ENCODE peak calls at places on chromosomes 13 and 19, in nine cellular contexts. Z is cardiac fibroblast, C is left ventricle myocardium inferior, N is hepatocyte, Q is bronchial epithelial cell, S is fibroblast of the aortic adventitia, F is BJ, R is GM12864, E is transverse colon. A is an unnamed sample.

GRCh38 chr13:60112771-60113170 is 51.0 kb downstream of the DIAPH3 start:
- DNase-seq in E (no peak), C (no peak), S (peak; percentile 40), R (no peak), N (no peak), F (no peak), Q (peak; percentile 77), Z (peak; percentile 76), A (no peak)

GRCh38 chr13:43113603-43114002 is 90.2 kb downstream of the DNAJC15 start:
- DNase-seq in Q (no peak), S (no peak), C (no peak), F (no peak), Z (no peak), N (no peak), R (no peak), E (no peak), A (peak; percentile 67)

GRCh38 chr13:98171806-98172569 is 5.1 kb downstream of the RNF113B start:
- DNase-seq in F (no peak), Q (no peak), S (peak; percentile 50), Z (peak; percentile 60), N (no peak), R (no peak), E (no peak), C (peak; percentile 40), A (peak; percentile 51)

GRCh38 chr13:45092668-45093067 is 27.6 kb upstream of the GTF2F2 start:
- DNase-seq in E (no peak), S (peak; percentile 23), R (no peak), Z (no peak), N (no peak), C (no peak), F (no peak), Q (peak; percentile 8), A (no peak)

GRCh38 chr19:524062-524674 is 7.4 kb upstream of the CDC34 start:
- DNase-seq in E (no peak), R (no peak), F (no peak), N (no peak), C (peak; percentile 38), Z (peak; percentile 58), Q (no peak), S (no peak), A (peak; percentile 68)

GRCh38 chr19:1471514-1472107 is 7.4 kb downstream of the C19orf25 start:
- DNase-seq in C (no peak), F (no peak), Q (no peak), Z (no peak), S (no peak), E (no peak), N (no peak), R (no peak), A (no peak)

GRCh38 chr13:61470801-61471200 is 55.2 kb upstream of the PCDH20 start:
- DNase-seq in Q (no peak), E (no peak), Z (no peak), R (no peak), C (no peak), F (no peak), N (no peak), S (no peak), A (no peak)

GRCh38 chr13:98182153-98182552 is 5.1 kb upstream of the RNF113B start:
- DNase-seq in F (no peak), Q (no peak), S (no peak), N (no peak), E (no peak), R (no peak), Z (no peak), C (no peak), A (no peak)

GRCh38 chr19:2308114-2308556 is at the start of gene LINGO3:
- DNase-seq in S (no peak), E (no peak), N (no peak), C (no peak), Z (no peak), Q (no peak), F (no peak), R (no peak), A (no peak)

GRCh38 chr13:113002206-113002821 is 33.3 kb downstream of the MCF2L start:
- DNase-seq in Z (no peak), F (no peak), Q (no peak), E (peak; percentile 32), N (peak; percentile 60), S (no peak), C (no peak), R (no peak), A (no peak)

GRCh38 chr19:38395381-38396127 is 7.1 kb downstream of the SPRED3 start:
- DNase-seq in S (no peak), F (no peak), N (no peak), E (no peak), R (no peak), Z (no peak), C (no peak), Q (no peak), A (no peak)

GRCh38 chr19:44657211-44657921 is 13.7 kb downstream of the PVR start:
- DNase-seq in Q (peak; percentile 29), R (peak; percentile 19), F (no peak), E (peak; percentile 63), S (peak; percentile 83), N (peak; percentile 78), C (peak; percentile 59), Z (peak; percentile 77), A (peak; percentile 67)

GRCh38 chr13:22110368-22110767 is 439.5 kb downstream of the FGF9 start:
- DNase-seq in C (no peak), S (peak; percentile 11), F (no peak), E (no peak), Z (no peak), N (no peak), R (no peak), Q (no peak), A (no peak)

DNA sequence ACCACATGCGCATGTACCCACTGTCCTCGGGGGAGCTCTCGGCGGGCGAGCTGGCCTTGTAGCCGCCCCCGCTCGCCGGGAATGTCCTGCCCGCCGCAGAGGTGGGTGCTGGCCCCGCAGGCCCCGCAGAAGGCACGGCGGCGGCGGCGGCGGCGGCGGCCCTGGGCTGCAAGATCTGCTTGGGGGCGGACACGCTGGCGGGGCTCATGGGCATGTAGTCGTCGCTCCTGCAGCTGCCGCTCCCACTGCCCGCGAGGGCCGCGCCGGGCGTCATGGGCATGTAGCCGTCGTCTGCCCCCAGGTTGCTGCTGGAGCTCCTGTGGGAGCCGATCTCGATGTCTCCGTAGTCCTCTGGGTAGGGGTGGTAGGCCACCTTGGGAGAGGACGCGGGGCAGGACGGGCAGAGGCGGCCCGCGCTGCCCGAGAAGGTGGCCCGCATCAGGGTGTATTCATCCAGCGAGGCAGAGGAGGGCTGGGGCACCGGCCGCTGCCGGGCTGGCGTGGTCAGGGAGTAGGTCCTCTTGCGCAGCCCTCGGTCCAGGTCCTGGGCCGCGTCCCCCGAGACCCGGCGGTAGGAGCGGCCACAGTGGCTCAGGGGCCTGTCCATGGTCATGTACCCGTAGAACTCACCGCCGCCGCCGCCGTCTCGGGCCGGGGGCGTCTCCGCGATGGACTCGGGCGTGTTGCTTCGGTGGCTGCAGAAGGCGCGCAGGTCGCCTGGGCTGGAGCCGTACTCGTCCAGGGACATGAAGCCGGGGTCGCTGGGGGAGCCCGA is 2.4 kb downstream of the IRS2 start:
- DNase-seq in C (no peak), Q (no peak), F (no peak), S (no peak), N (no peak), R (no peak), Z (no peak), E (no peak), A (peak; percentile 37)
- H3K4me3 ChIP-seq in C (peak overlapping the region; percentile 78), Q (peak overlapping the region; percentile 39), F (peak overlapping the region; percentile 55), S (peak overlapping the region; percentile 61), N (peak overlapping the region; percentile 78), R (no peak overlapping the region), Z (peak overlapping the region; percentile 63), E (peak overlapping the region; percentile 78), A (peak overlapping the region; percentile 63)

GRCh38 chr19:11361771-11362731 is 6.8 kb downstream of the PLPPR2 start:
- DNase-seq in C (no peak), Q (no peak), N (no peak), R (no peak), Z (no peak), E (no peak), F (no peak), S (no peak), A (no peak)

GRCh38 chr19:11364296-11364904 is 9.2 kb downstream of the PLPPR2 start:
- DNase-seq in N (no peak), F (no peak), S (no peak), C (no peak), Z (no peak), E (no peak), R (no peak), Q (no peak), A (no peak)

GRCh38 chr19:11363881-11364280 is 8.6 kb downstream of the PLPPR2 start:
- DNase-seq in R (no peak), S (no peak), Q (no peak), E (no peak), N (no peak), C (no peak), Z (no peak), F (no peak), A (no peak)

GRCh38 chr19:11359421-11359820 is 4.2 kb downstream of the PLPPR2 start:
- DNase-seq in Q (no peak), Z (no peak), E (no peak), N (no peak), F (no peak), C (no peak), S (no peak), R (no peak), A (no peak)

DNA sequence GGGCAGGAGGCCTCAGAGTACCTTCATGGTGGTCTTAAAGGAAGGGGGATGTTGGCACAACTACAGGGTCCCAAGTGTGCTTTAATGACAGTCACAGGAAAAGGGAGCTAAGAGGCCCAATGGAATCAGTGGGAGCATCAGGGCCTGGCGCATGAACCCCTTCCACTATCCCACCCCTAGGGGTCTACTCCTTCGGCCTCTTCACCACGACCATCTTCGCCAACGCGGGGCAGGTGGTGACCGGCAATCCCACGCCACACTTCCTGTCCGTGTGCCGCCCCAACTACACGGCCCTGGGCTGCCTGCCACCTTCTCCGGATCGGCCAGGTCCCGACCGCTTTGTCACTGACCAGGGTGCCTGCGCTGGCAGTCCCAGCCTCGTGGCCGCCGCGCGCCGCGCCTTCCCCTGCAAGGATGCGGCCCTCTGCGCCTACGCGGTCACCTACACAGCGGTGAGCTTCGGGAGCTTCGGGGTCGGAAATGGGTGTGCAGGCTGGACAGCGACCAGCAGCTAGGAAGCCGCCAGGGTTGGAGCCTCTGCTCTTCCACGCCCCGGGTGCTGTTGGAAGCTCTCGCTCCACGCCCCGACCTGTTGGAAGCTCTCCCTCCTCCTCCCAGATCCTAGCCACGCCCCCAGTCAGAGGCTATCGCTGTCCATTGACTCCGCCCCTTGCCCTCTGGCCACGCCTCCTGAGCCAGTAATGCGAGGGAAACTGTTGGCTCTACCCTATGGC is 6.0 kb downstream of the PLPPR2 start:
- DNase-seq in C (no peak), Z (no peak), F (no peak), R (no peak), N (peak; percentile 88), S (no peak), E (peak; percentile 92), Q (peak; percentile 45), A (no peak)
- TF ChIP-seq CTCF in C (no peak), Z (no peak), F (no peak), R (no peak), N (no peak), S (no peak), E (no peak), Q (no peak), A (no peak)

GRCh38 chr13:30895773-30896172 is 10.3 kb upstream of the MEDAG start:
- DNase-seq in Z (peak; percentile 97), S (peak; percentile 94), C (peak; percentile 52), E (no peak), R (no peak), F (peak; percentile 69), N (peak; percentile 72), Q (peak; percentile 37), A (peak; percentile 92)
- H3K4me3 ChIP-seq in Z (no peak overlapping the region), S (no peak overlapping the region), C (no peak overlapping the region), E (no peak overlapping the region), R (no peak overlapping the region), F (no peak overlapping the region), N (no peak overlapping the region), Q (no peak overlapping the region), A (no peak overlapping the region)

GRCh38 chr19:58372311-58373133 is 8.3 kb downstream of the ZNF837 start:
- DNase-seq in C (peak; percentile 44), F (no peak), S (no peak), R (no peak), N (no peak), Q (no peak), Z (no peak), E (no peak), A (no peak)
- TF ChIP-seq CTCF in C (peak; percentile 7), F (no peak), S (no peak), R (peak; percentile 19), N (no peak), Q (no peak), Z (peak; percentile 13), E (no peak), A (peak; percentile 15)